ENCODE peak calls at places on chromosome 11, in six cellular contexts. One of them, this sample, is unnamed.
A peak's percentile ranks its signal among the peaks of the same experiment; 100 is the strongest.

GRCh38 chr11:96098511-96099241 is 174.8 kb upstream of the MTMR2 start:
- DNase-seq in OCI-LY7: no peak
- DNase-seq in tibial nerve: no peak
- DNase-seq in suprapubic skin: no peak
- DNase-seq in thoracic aorta: no peak
- DNase-seq in hepatocyte: peak; percentile 48
- DNase-seq in this sample: no peak

GRCh38 chr11:76410771-76411423 is 29.8 kb downstream of the GVQW3 start:
- DNase-seq in OCI-LY7: no peak
- DNase-seq in tibial nerve: no peak
- DNase-seq in suprapubic skin: no peak
- DNase-seq in thoracic aorta: no peak
- DNase-seq in hepatocyte: no peak
- DNase-seq in this sample: no peak

GRCh38 chr11:3866206-3866605 is 10.7 kb downstream of the STIM1 start:
- DNase-seq in OCI-LY7: peak; percentile 51
- DNase-seq in tibial nerve: no peak
- DNase-seq in suprapubic skin: no peak
- DNase-seq in thoracic aorta: no peak
- DNase-seq in hepatocyte: no peak
- DNase-seq in this sample: no peak

GRCh38 chr11:2779499-2779980 is 79.7 kb upstream of the KCNQ1OT1 start:
- DNase-seq in OCI-LY7: no peak
- DNase-seq in tibial nerve: no peak
- DNase-seq in suprapubic skin: no peak
- DNase-seq in thoracic aorta: no peak
- DNase-seq in hepatocyte: no peak
- DNase-seq in this sample: no peak

GRCh38 chr11:2142762-2143202 is 3.6 kb upstream of the IGF2 start:
- DNase-seq in OCI-LY7: no peak
- DNase-seq in tibial nerve: no peak
- DNase-seq in suprapubic skin: no peak
- DNase-seq in thoracic aorta: no peak
- DNase-seq in hepatocyte: no peak
- DNase-seq in this sample: peak; percentile 77

GRCh38 chr11:87137711-87138110 is 100.0 kb downstream of the TMEM135 start:
- DNase-seq in OCI-LY7: no peak
- DNase-seq in tibial nerve: no peak
- DNase-seq in suprapubic skin: no peak
- DNase-seq in thoracic aorta: no peak
- DNase-seq in hepatocyte: no peak
- DNase-seq in this sample: no peak

GRCh38 chr11:94650756-94651155 is 83.6 kb downstream of the PIWIL4 start:
- DNase-seq in OCI-LY7: no peak
- DNase-seq in tibial nerve: peak; percentile 62
- DNase-seq in suprapubic skin: no peak
- DNase-seq in thoracic aorta: no peak
- DNase-seq in hepatocyte: peak; percentile 45
- DNase-seq in this sample: no peak

GRCh38 chr11:43547411-43547718 is 133.2 kb upstream of the HSD17B12 start:
- DNase-seq in OCI-LY7: no peak
- DNase-seq in tibial nerve: no peak
- DNase-seq in suprapubic skin: no peak
- DNase-seq in thoracic aorta: no peak
- DNase-seq in hepatocyte: peak; percentile 52
- DNase-seq in this sample: no peak

GRCh38 chr11:129006161-129006560 is 63.5 kb upstream of the TP53AIP1 start:
- DNase-seq in OCI-LY7: no peak
- DNase-seq in tibial nerve: no peak
- DNase-seq in suprapubic skin: no peak
- DNase-seq in thoracic aorta: no peak
- DNase-seq in hepatocyte: no peak
- DNase-seq in this sample: no peak
- TF ChIP-seq CTCF in OCI-LY7: no peak
- TF ChIP-seq CTCF in tibial nerve: no peak
- TF ChIP-seq CTCF in suprapubic skin: no peak
- TF ChIP-seq CTCF in thoracic aorta: no peak
- TF ChIP-seq CTCF in hepatocyte: no peak
- TF ChIP-seq CTCF in this sample: no peak

GRCh38 chr11:10623797-10624761 is 55.6 kb upstream of the LYVE1 start:
- DNase-seq in OCI-LY7: peak; percentile 12
- DNase-seq in tibial nerve: peak; percentile 49
- DNase-seq in suprapubic skin: no peak
- DNase-seq in thoracic aorta: no peak
- DNase-seq in hepatocyte: no peak
- DNase-seq in this sample: peak; percentile 27
- TF ChIP-seq CTCF in OCI-LY7: peak; percentile 62
- TF ChIP-seq CTCF in tibial nerve: peak; percentile 47
- TF ChIP-seq CTCF in suprapubic skin: no peak
- TF ChIP-seq CTCF in thoracic aorta: peak; percentile 39
- TF ChIP-seq CTCF in hepatocyte: peak; percentile 33
- TF ChIP-seq CTCF in this sample: no peak

GRCh38 chr11:71223081-71223405 is 29.3 kb downstream of the SHANK2 start:
- DNase-seq in OCI-LY7: no peak
- DNase-seq in tibial nerve: no peak
- DNase-seq in suprapubic skin: no peak
- DNase-seq in thoracic aorta: no peak
- DNase-seq in hepatocyte: no peak
- DNase-seq in this sample: no peak
- TF ChIP-seq CTCF in OCI-LY7: no peak
- TF ChIP-seq CTCF in tibial nerve: no peak
- TF ChIP-seq CTCF in suprapubic skin: no peak
- TF ChIP-seq CTCF in thoracic aorta: no peak
- TF ChIP-seq CTCF in hepatocyte: no peak
- TF ChIP-seq CTCF in this sample: no peak

DNA sequence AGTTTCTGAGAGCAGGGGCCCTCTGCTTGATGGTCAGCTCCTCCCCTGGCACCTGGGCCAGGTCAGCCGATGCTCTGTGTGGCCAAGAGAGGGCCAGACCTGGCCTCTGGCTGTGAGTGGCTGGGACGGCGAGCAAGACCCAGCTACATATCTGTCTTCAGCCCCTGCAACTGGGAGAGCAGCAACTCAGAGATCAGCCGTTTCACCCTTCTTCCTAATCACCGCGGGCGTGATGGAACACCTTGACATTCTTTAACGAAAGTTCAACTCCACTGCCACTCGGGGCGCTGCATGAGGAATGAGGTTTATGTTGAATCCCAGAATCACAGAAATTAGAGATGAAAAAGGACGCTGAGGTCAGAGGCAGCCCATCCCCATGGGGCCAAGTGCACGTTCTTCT is 195.9 kb downstream of the TRIM29 start:
- DNase-seq in OCI-LY7: no peak
- DNase-seq in tibial nerve: no peak
- DNase-seq in suprapubic skin: no peak
- DNase-seq in thoracic aorta: no peak
- DNase-seq in hepatocyte: no peak
- DNase-seq in this sample: no peak
- TF ChIP-seq CTCF in OCI-LY7: no peak
- TF ChIP-seq CTCF in tibial nerve: no peak
- TF ChIP-seq CTCF in suprapubic skin: no peak
- TF ChIP-seq CTCF in thoracic aorta: no peak
- TF ChIP-seq CTCF in hepatocyte: peak; percentile 5
- TF ChIP-seq CTCF in this sample: no peak

DNA sequence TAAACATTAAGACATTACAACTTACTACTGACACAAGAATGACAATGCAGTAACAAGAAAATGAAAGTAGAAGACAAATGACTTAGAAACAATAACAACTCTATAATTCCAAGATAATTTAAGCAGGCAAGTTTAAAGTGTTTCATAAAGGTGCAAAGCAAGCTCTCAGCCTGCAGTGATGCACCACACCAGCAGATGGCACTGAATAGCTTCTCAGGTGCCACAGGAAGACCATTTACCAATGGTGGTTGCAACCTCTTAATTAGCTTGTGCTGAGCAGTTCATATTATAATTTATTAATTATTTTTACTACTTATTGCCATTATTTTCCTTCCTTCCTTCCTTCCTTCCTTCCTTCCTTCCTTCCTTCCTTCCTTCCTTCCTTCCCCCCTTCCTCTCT is 60.6 kb downstream of the NXPE2 start:
- DNase-seq in OCI-LY7: peak; percentile 60
- DNase-seq in tibial nerve: peak; percentile 14
- DNase-seq in suprapubic skin: no peak
- DNase-seq in thoracic aorta: no peak
- DNase-seq in hepatocyte: peak; percentile 61
- DNase-seq in this sample: peak; percentile 61
- TF ChIP-seq CTCF in OCI-LY7: peak; percentile 88
- TF ChIP-seq CTCF in tibial nerve: peak; percentile 18
- TF ChIP-seq CTCF in suprapubic skin: peak; percentile 33
- TF ChIP-seq CTCF in thoracic aorta: peak; percentile 62
- TF ChIP-seq CTCF in hepatocyte: peak; percentile 64
- TF ChIP-seq CTCF in this sample: peak; percentile 64

GRCh38 chr11:17906436-17906835 is 106.4 kb downstream of the SERGEF start:
- DNase-seq in OCI-LY7: peak; percentile 9
- DNase-seq in tibial nerve: no peak
- DNase-seq in suprapubic skin: no peak
- DNase-seq in thoracic aorta: no peak
- DNase-seq in hepatocyte: peak; percentile 23
- DNase-seq in this sample: peak; percentile 13
- TF ChIP-seq CTCF in OCI-LY7: peak; percentile 37
- TF ChIP-seq CTCF in tibial nerve: no peak
- TF ChIP-seq CTCF in suprapubic skin: no peak
- TF ChIP-seq CTCF in thoracic aorta: no peak
- TF ChIP-seq CTCF in hepatocyte: peak; percentile 26
- TF ChIP-seq CTCF in this sample: no peak

GRCh38 chr11:112630496-112630895 is 330.7 kb upstream of the NCAM1 start:
- DNase-seq in OCI-LY7: no peak
- DNase-seq in tibial nerve: no peak
- DNase-seq in suprapubic skin: no peak
- DNase-seq in thoracic aorta: no peak
- DNase-seq in hepatocyte: no peak
- DNase-seq in this sample: no peak
- TF ChIP-seq CTCF in OCI-LY7: no peak
- TF ChIP-seq CTCF in tibial nerve: no peak
- TF ChIP-seq CTCF in suprapubic skin: no peak
- TF ChIP-seq CTCF in thoracic aorta: no peak
- TF ChIP-seq CTCF in hepatocyte: no peak
- TF ChIP-seq CTCF in this sample: no peak

DNA sequence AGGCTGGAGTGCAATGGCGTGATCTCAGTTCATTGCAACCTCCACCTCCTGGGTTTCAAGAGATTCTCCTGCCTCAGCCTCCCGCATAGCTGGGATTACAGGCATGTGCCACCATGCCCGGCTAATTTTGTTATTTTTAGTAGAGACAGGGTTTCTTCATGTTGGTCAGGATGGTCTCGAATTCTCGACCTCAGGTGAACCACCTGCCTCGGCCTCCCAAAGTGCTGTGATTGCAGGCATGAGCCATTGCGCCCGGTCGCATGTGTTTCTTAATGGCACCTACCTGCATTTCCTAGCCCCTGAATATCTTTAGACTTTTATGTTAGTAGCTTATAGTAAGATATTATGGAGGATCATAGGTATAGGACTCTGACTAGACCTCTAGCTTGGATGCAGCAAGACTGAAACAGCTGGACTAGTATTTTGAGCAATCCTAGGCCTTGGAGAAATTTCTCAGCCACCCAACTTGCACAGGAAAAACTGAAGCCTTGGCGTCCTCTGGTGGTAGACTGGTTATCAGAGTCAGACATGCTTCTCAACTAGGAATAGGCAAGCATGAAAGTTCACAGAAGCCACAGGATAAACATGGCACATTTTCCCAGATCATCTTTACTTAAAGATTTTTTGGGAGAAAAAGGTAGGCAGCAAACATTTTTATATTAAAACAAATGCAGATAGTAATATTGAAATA is 22.7 kb upstream of the C1QTNF4 start:
- DNase-seq in OCI-LY7: peak; percentile 53
- DNase-seq in tibial nerve: peak; percentile 83
- DNase-seq in suprapubic skin: no peak
- DNase-seq in thoracic aorta: no peak
- DNase-seq in hepatocyte: peak; percentile 52
- DNase-seq in this sample: peak; percentile 52
- TF ChIP-seq CTCF in OCI-LY7: peak; percentile 88
- TF ChIP-seq CTCF in tibial nerve: peak; percentile 65
- TF ChIP-seq CTCF in suprapubic skin: peak; percentile 39
- TF ChIP-seq CTCF in thoracic aorta: peak; percentile 38
- TF ChIP-seq CTCF in hepatocyte: peak; percentile 65
- TF ChIP-seq CTCF in this sample: no peak